ENCODE peak calls at places on chromosomes 7 and 10, in eight cellular contexts. One of them, this sample, is unnamed.

GRCh38 chr7:107989618-107990373 is 13.2 kb downstream of the LAMB1 start:
- DNase-seq in small intestine: no peak
- DNase-seq in H9: no peak
- DNase-seq in germinal center: no peak
- DNase-seq in midbrain: no peak
- DNase-seq in mesendoderm: no peak
- DNase-seq in neural crest cell: no peak
- DNase-seq in cardiac muscle cell: peak
- DNase-seq in this sample: no peak

GRCh38 chr10:24483701-24484100 is 240.0 kb downstream of the ARHGAP21 start:
- DNase-seq in H9: peak
- DNase-seq in mesendoderm: peak
- DNase-seq in cardiac muscle cell: peak
- DNase-seq in neural crest cell: no peak
- DNase-seq in small intestine: peak
- DNase-seq in germinal center: no peak
- DNase-seq in midbrain: no peak
- DNase-seq in this sample: no peak

GRCh38 chr7:154868901-154869300 is 134.0 kb downstream of the PAXIP1 start:
- DNase-seq in small intestine: peak
- DNase-seq in H9: no peak
- DNase-seq in mesendoderm: peak
- DNase-seq in cardiac muscle cell: no peak
- DNase-seq in midbrain: no peak
- DNase-seq in neural crest cell: no peak
- DNase-seq in germinal center: no peak
- DNase-seq in this sample: no peak

GRCh38 chr10:33876547-33877400 is 542.3 kb upstream of the NRP1 start:
- DNase-seq in mesendoderm: no peak
- DNase-seq in H9: no peak
- DNase-seq in cardiac muscle cell: peak
- DNase-seq in midbrain: no peak
- DNase-seq in neural crest cell: no peak
- DNase-seq in germinal center: no peak
- DNase-seq in small intestine: peak
- DNase-seq in this sample: no peak

GRCh38 chr10:99779335-99779734 is 3.1 kb upstream of the ABCC2 start:
- DNase-seq in small intestine: no peak
- DNase-seq in mesendoderm: no peak
- DNase-seq in H9: no peak
- DNase-seq in germinal center: no peak
- DNase-seq in neural crest cell: no peak
- DNase-seq in cardiac muscle cell: peak
- DNase-seq in midbrain: no peak
- DNase-seq in this sample: no peak

GRCh38 chr10:70418229-70418628 is 14.3 kb downstream of the EIF4EBP2 start:
- DNase-seq in germinal center: no peak
- DNase-seq in small intestine: no peak
- DNase-seq in H9: no peak
- DNase-seq in mesendoderm: no peak
- DNase-seq in neural crest cell: no peak
- DNase-seq in cardiac muscle cell: peak
- DNase-seq in midbrain: no peak
- DNase-seq in this sample: no peak

GRCh38 chr10:33302188-33302829 is 32.2 kb downstream of the NRP1 start:
- DNase-seq in mesendoderm: peak
- DNase-seq in germinal center: no peak
- DNase-seq in cardiac muscle cell: peak
- DNase-seq in midbrain: no peak
- DNase-seq in H9: no peak
- DNase-seq in neural crest cell: no peak
- DNase-seq in small intestine: no peak
- DNase-seq in this sample: no peak

GRCh38 chr7:80763289-80763688 is 124.8 kb downstream of the CD36 start:
- DNase-seq in cardiac muscle cell: no peak
- DNase-seq in mesendoderm: no peak
- DNase-seq in midbrain: no peak
- DNase-seq in neural crest cell: no peak
- DNase-seq in small intestine: no peak
- DNase-seq in germinal center: no peak
- DNase-seq in H9: no peak
- DNase-seq in this sample: no peak

GRCh38 chr10:97752956-97753355 is 16.0 kb downstream of the ZFYVE27 start:
- DNase-seq in H9: no peak
- DNase-seq in cardiac muscle cell: no peak
- DNase-seq in mesendoderm: no peak
- DNase-seq in neural crest cell: no peak
- DNase-seq in germinal center: no peak
- DNase-seq in midbrain: no peak
- DNase-seq in small intestine: no peak
- DNase-seq in this sample: no peak

GRCh38 chr7:2440608-2441245 is 35.5 kb downstream of the GRIFIN start:
- DNase-seq in cardiac muscle cell: no peak
- DNase-seq in neural crest cell: no peak
- DNase-seq in H9: no peak
- DNase-seq in small intestine: peak
- DNase-seq in midbrain: no peak
- DNase-seq in germinal center: no peak
- DNase-seq in mesendoderm: peak
- DNase-seq in this sample: peak

GRCh38 chr7:66326501-66327180 is 121.5 kb downstream of the TPST1 start:
- DNase-seq in midbrain: no peak
- DNase-seq in neural crest cell: no peak
- DNase-seq in small intestine: no peak
- DNase-seq in cardiac muscle cell: peak
- DNase-seq in mesendoderm: no peak
- DNase-seq in germinal center: no peak
- DNase-seq in H9: no peak
- DNase-seq in this sample: no peak

GRCh38 chr10:8365935-8366911 is 311.7 kb downstream of the GATA3 start:
- DNase-seq in midbrain: no peak
- DNase-seq in neural crest cell: no peak
- DNase-seq in germinal center: no peak
- DNase-seq in mesendoderm: peak
- DNase-seq in small intestine: peak
- DNase-seq in H9: no peak
- DNase-seq in cardiac muscle cell: peak
- DNase-seq in this sample: no peak

GRCh38 chr7:256981-257646 is 32.9 kb upstream of the FOXL3 start:
- DNase-seq in cardiac muscle cell: no peak
- DNase-seq in mesendoderm: no peak
- DNase-seq in midbrain: no peak
- DNase-seq in small intestine: no peak
- DNase-seq in neural crest cell: no peak
- DNase-seq in germinal center: no peak
- DNase-seq in H9: no peak
- DNase-seq in this sample: no peak

GRCh38 chr10:99329891-99330674 is 927 bp downstream of the CNNM1 start:
- DNase-seq in mesendoderm: peak
- DNase-seq in H9: peak
- DNase-seq in midbrain: no peak
- DNase-seq in small intestine: no peak
- DNase-seq in germinal center: no peak
- DNase-seq in neural crest cell: peak
- DNase-seq in cardiac muscle cell: peak
- DNase-seq in this sample: peak

GRCh38 chr7:116122972-116123595 is 87.3 kb upstream of the TES start:
- DNase-seq in H9: no peak
- DNase-seq in germinal center: peak
- DNase-seq in midbrain: peak
- DNase-seq in cardiac muscle cell: peak
- DNase-seq in neural crest cell: no peak
- DNase-seq in mesendoderm: peak
- DNase-seq in small intestine: peak
- DNase-seq in this sample: peak

GRCh38 chr10:114471906-114472873 is 67.9 kb upstream of the AFAP1L2 start:
- DNase-seq in midbrain: no peak
- DNase-seq in cardiac muscle cell: no peak
- DNase-seq in small intestine: peak
- DNase-seq in mesendoderm: peak
- DNase-seq in H9: no peak
- DNase-seq in germinal center: no peak
- DNase-seq in neural crest cell: no peak
- DNase-seq in this sample: no peak

GRCh38 chr10:56231436-56231835 is 129.6 kb downstream of the ZWINT start:
- DNase-seq in small intestine: no peak
- DNase-seq in cardiac muscle cell: no peak
- DNase-seq in midbrain: no peak
- DNase-seq in germinal center: no peak
- DNase-seq in mesendoderm: peak
- DNase-seq in H9: no peak
- DNase-seq in neural crest cell: no peak
- DNase-seq in this sample: no peak